ENCODE peak calls at places on chromosome 13, in five cellular contexts. Y is AG10803, Q is AG08396, J is foreskin melanocyte, R is GF-D8. T is an unnamed sample.

GRCh38 chr13:73677041-73677589 is 457.1 kb downstream of the KLF12 start:
- DNase-seq in Q (no peak), J (peak), Y (peak), R (no peak), T (no peak)

GRCh38 chr13:48626077-48626449 is 27.7 kb upstream of the CYSLTR2 start:
- DNase-seq in Q (no peak), Y (no peak), R (peak), J (no peak), T (no peak)

GRCh38 chr13:43529796-43530195 is 257.0 kb downstream of the ENOX1 start:
- DNase-seq in Q (no peak), J (no peak), Y (no peak), R (no peak), T (no peak)

GRCh38 chr13:23969672-23970071 is 72.4 kb upstream of the C1QTNF9B start:
- DNase-seq in Y (peak), Q (no peak), J (no peak), R (no peak), T (peak)

GRCh38 chr13:112348642-112349345 is 27.4 kb upstream of the SPACA7 start:
- DNase-seq in Q (no peak), R (no peak), Y (no peak), J (no peak), T (no peak)

GRCh38 chr13:113048766-113049165 is 56.8 kb upstream of the F7 start:
- DNase-seq in R (no peak), Y (no peak), J (no peak), Q (no peak), T (no peak)

GRCh38 chr13:107650081-107650701 is 565.1 kb downstream of the LIG4 start:
- DNase-seq in R (no peak), Q (peak), Y (peak), J (peak), T (peak)

GRCh38 chr13:36057041-36057440 is 74.1 kb downstream of the DCLK1 start:
- DNase-seq in Y (no peak), Q (no peak), J (no peak), R (no peak), T (no peak)

GRCh38 chr13:28059214-28059613 is 41.2 kb downstream of the FLT3 start:
- DNase-seq in Y (peak), Q (no peak), J (no peak), R (peak), T (no peak)

GRCh38 chr13:79282508-79282907 is 123.5 kb downstream of the RBM26 start:
- DNase-seq in Q (no peak), J (no peak), Y (no peak), R (no peak), T (no peak)

GRCh38 chr13:40981361-40981760 is 37.8 kb downstream of the ELF1 start:
- DNase-seq in R (peak), Q (no peak), J (no peak), Y (no peak), T (no peak)

GRCh38 chr13:23671902-23672301 is 101.7 kb downstream of the TNFRSF19 start:
- DNase-seq in Y (peak), R (no peak), Q (peak), J (no peak), T (no peak)

GRCh38 chr13:74593688-74594087 is 459.5 kb upstream of the KLF12 start:
- DNase-seq in R (no peak), Y (no peak), Q (no peak), J (no peak), T (no peak)

GRCh38 chr13:90640976-90641375 is 706.5 kb upstream of the MIR17HG start:
- DNase-seq in J (no peak), Q (no peak), Y (peak), R (no peak), T (no peak)

GRCh38 chr13:74047925-74048324 is 86.3 kb downstream of the KLF12 start:
- DNase-seq in Y (peak), Q (no peak), J (no peak), R (no peak), T (no peak)

GRCh38 chr13:39968646-39969475 is 313.4 kb downstream of the COG6 start:
- DNase-seq in Q (no peak), Y (no peak), R (no peak), J (no peak), T (no peak)

GRCh38 chr13:75724742-75725504 is 88.8 kb downstream of the LMO7 start:
- DNase-seq in Y (no peak), J (no peak), R (no peak), Q (no peak), T (no peak)

GRCh38 chr13:50236898-50237318 is 221.7 kb downstream of the KCNRG start:
- DNase-seq in Q (no peak), J (no peak), Y (no peak), R (no peak), T (no peak)